ENCODE peak calls at places on chromosome 21, in four cellular contexts. One of them, this sample, is unnamed.

GRCh38 chr21:40049031-40049958 is 182.1 kb downstream of the PCP4 start:
- DNase-seq in HT1080: peak
- DNase-seq in NCI-H1694: no peak
- DNase-seq in right atrium auricular region: no peak
- DNase-seq in this sample: no peak

GRCh38 chr21:22235866-22236590 is 1237.8 kb downstream of the NCAM2 start:
- DNase-seq in HT1080: peak
- DNase-seq in NCI-H1694: no peak
- DNase-seq in right atrium auricular region: no peak
- DNase-seq in this sample: no peak

GRCh38 chr21:33286600-33287456 is 20.7 kb downstream of the IL10RB start:
- DNase-seq in HT1080: peak
- DNase-seq in NCI-H1694: no peak
- DNase-seq in right atrium auricular region: peak
- DNase-seq in this sample: no peak

GRCh38 chr21:45328198-45329087 is 40.7 kb upstream of the POFUT2 start:
- DNase-seq in HT1080: no peak
- DNase-seq in NCI-H1694: no peak
- DNase-seq in right atrium auricular region: no peak
- DNase-seq in this sample: no peak

GRCh38 chr21:22791986-22792560 is 1793.9 kb downstream of the NCAM2 start:
- DNase-seq in HT1080: peak
- DNase-seq in NCI-H1694: peak
- DNase-seq in right atrium auricular region: no peak
- DNase-seq in this sample: no peak

GRCh38 chr21:45091540-45092322 is 17.4 kb downstream of the ADARB1 start:
- DNase-seq in HT1080: no peak
- DNase-seq in NCI-H1694: peak
- DNase-seq in right atrium auricular region: no peak
- DNase-seq in this sample: no peak

GRCh38 chr21:34276711-34277425 is 86.9 kb upstream of the KCNE2 start:
- DNase-seq in HT1080: peak
- DNase-seq in NCI-H1694: no peak
- DNase-seq in right atrium auricular region: no peak
- DNase-seq in this sample: no peak

GRCh38 chr21:17598437-17598836 is 14.3 kb downstream of the BTG3 start:
- DNase-seq in HT1080: no peak
- DNase-seq in NCI-H1694: no peak
- DNase-seq in right atrium auricular region: no peak
- DNase-seq in this sample: no peak

GRCh38 chr21:31041295-31042079 is 3.2 kb upstream of the KRTAP19-8 start:
- DNase-seq in HT1080: no peak
- DNase-seq in NCI-H1694: no peak
- DNase-seq in right atrium auricular region: no peak
- DNase-seq in this sample: no peak

GRCh38 chr21:45220106-45220505 is 67.6 kb downstream of the POFUT2 start:
- DNase-seq in HT1080: no peak
- DNase-seq in NCI-H1694: no peak
- DNase-seq in right atrium auricular region: no peak
- DNase-seq in this sample: peak

GRCh38 chr21:36330904-36331303 is 10.9 kb downstream of the MORC3 start:
- DNase-seq in HT1080: peak
- DNase-seq in NCI-H1694: peak
- DNase-seq in right atrium auricular region: no peak
- DNase-seq in this sample: no peak

GRCh38 chr21:39182016-39182415 is 1.2 kb downstream of the PSMG1 start:
- DNase-seq in HT1080: no peak
- DNase-seq in NCI-H1694: no peak
- DNase-seq in right atrium auricular region: no peak
- DNase-seq in this sample: no peak

GRCh38 chr21:29812947-29813346 is 126.8 kb downstream of the GRIK1 start:
- DNase-seq in HT1080: no peak
- DNase-seq in NCI-H1694: no peak
- DNase-seq in right atrium auricular region: no peak
- DNase-seq in this sample: no peak

GRCh38 chr21:42541174-42541573 is 27.5 kb downstream of the SLC37A1 start:
- DNase-seq in HT1080: no peak
- DNase-seq in NCI-H1694: no peak
- DNase-seq in right atrium auricular region: no peak
- DNase-seq in this sample: no peak

GRCh38 chr21:44413566-44414290 is 41.6 kb upstream of the LRRC3 start:
- DNase-seq in HT1080: no peak
- DNase-seq in NCI-H1694: no peak
- DNase-seq in right atrium auricular region: no peak
- DNase-seq in this sample: peak

GRCh38 chr21:27570306-27570868 is 603.5 kb upstream of the ADAMTS5 start:
- DNase-seq in HT1080: peak
- DNase-seq in NCI-H1694: no peak
- DNase-seq in right atrium auricular region: peak
- DNase-seq in this sample: peak

GRCh38 chr21:36766511-36766910 is 67.6 kb downstream of the SIM2 start:
- DNase-seq in HT1080: no peak
- DNase-seq in NCI-H1694: no peak
- DNase-seq in right atrium auricular region: no peak
- DNase-seq in this sample: no peak

GRCh38 chr21:41678016-41678935 is 88.6 kb downstream of the RIPK4 start:
- DNase-seq in HT1080: peak
- DNase-seq in NCI-H1694: no peak
- DNase-seq in right atrium auricular region: no peak
- DNase-seq in this sample: no peak

GRCh38 chr21:42392731-42393442 is 3.0 kb downstream of the TMPRSS3 start:
- DNase-seq in HT1080: peak
- DNase-seq in NCI-H1694: no peak
- DNase-seq in right atrium auricular region: no peak
- DNase-seq in this sample: no peak

GRCh38 chr21:37338671-37339526 is 27.7 kb upstream of the DYRK1A start:
- DNase-seq in HT1080: peak
- DNase-seq in NCI-H1694: peak
- DNase-seq in right atrium auricular region: peak
- DNase-seq in this sample: peak

GRCh38 chr21:16865612-16866011 is 647.2 kb upstream of the CXADR start:
- DNase-seq in HT1080: no peak
- DNase-seq in NCI-H1694: no peak
- DNase-seq in right atrium auricular region: no peak
- DNase-seq in this sample: no peak

GRCh38 chr21:41480086-41480690 is 27.8 kb downstream of the TMPRSS2 start:
- DNase-seq in HT1080: no peak
- DNase-seq in NCI-H1694: no peak
- DNase-seq in right atrium auricular region: no peak
- DNase-seq in this sample: no peak

GRCh38 chr21:34513109-34513675 is 1.2 kb upstream of the KCNE1 start:
- DNase-seq in HT1080: no peak
- DNase-seq in NCI-H1694: no peak
- DNase-seq in right atrium auricular region: peak
- DNase-seq in this sample: no peak

GRCh38 chr21:37032877-37033471 is 26.5 kb downstream of the RIPPLY3 start:
- DNase-seq in HT1080: peak
- DNase-seq in NCI-H1694: no peak
- DNase-seq in right atrium auricular region: peak
- DNase-seq in this sample: no peak

GRCh38 chr21:31877558-31877957 is 4.7 kb downstream of the HUNK start:
- DNase-seq in HT1080: no peak
- DNase-seq in NCI-H1694: no peak
- DNase-seq in right atrium auricular region: no peak
- DNase-seq in this sample: no peak

GRCh38 chr21:33080376-33080775 is 10.4 kb downstream of the OLIG1 start:
- DNase-seq in HT1080: no peak
- DNase-seq in NCI-H1694: peak
- DNase-seq in right atrium auricular region: no peak
- DNase-seq in this sample: no peak

GRCh38 chr21:44461005-44461404 is 5.7 kb downstream of the LRRC3 start:
- DNase-seq in HT1080: no peak
- DNase-seq in NCI-H1694: no peak
- DNase-seq in right atrium auricular region: no peak
- DNase-seq in this sample: no peak

GRCh38 chr21:28959367-28960099 is 33.1 kb downstream of the LTN1 start:
- DNase-seq in HT1080: peak
- DNase-seq in NCI-H1694: no peak
- DNase-seq in right atrium auricular region: no peak
- DNase-seq in this sample: no peak

GRCh38 chr21:41071410-41071809 is 96.5 kb upstream of the BACE2 start:
- DNase-seq in HT1080: no peak
- DNase-seq in NCI-H1694: peak
- DNase-seq in right atrium auricular region: no peak
- DNase-seq in this sample: no peak

GRCh38 chr21:38897532-38898421 is 92.0 kb downstream of the ETS2 start:
- DNase-seq in HT1080: no peak
- DNase-seq in NCI-H1694: no peak
- DNase-seq in right atrium auricular region: no peak
- DNase-seq in this sample: no peak

GRCh38 chr21:41677671-41678015 is 89.2 kb downstream of the RIPK4 start:
- DNase-seq in HT1080: peak
- DNase-seq in NCI-H1694: no peak
- DNase-seq in right atrium auricular region: no peak
- DNase-seq in this sample: no peak

This sample was measured in osteocyte.